ENCODE peak calls at places on chromosomes 7 and 10, in ten cellular contexts. One of them, this sample, is unnamed.
A peak's percentile ranks its signal among the peaks of the same experiment; 100 is the strongest.

GRCh38 chr7:51645707-51646298 is 329.2 kb upstream of the COBL start:
- DNase-seq in H1: no peak
- DNase-seq in spleen: no peak
- DNase-seq in tibial nerve: no peak
- DNase-seq in adrenal gland: no peak
- DNase-seq in NB4: no peak
- DNase-seq in A549: no peak
- DNase-seq in uterus: no peak
- DNase-seq in H54: no peak
- DNase-seq in IMR-90: no peak
- DNase-seq in this sample: no peak

GRCh38 chr7:35985126-35985754 is 167.8 kb upstream of the EEPD1 start:
- DNase-seq in H1: peak; percentile 80
- DNase-seq in spleen: peak; percentile 93
- DNase-seq in tibial nerve: peak; percentile 75
- DNase-seq in adrenal gland: peak; percentile 81
- DNase-seq in NB4: peak; percentile 88
- DNase-seq in A549: peak; percentile 77
- DNase-seq in uterus: peak; percentile 76
- DNase-seq in H54: peak; percentile 93
- DNase-seq in IMR-90: peak; percentile 70
- DNase-seq in this sample: peak; percentile 69

GRCh38 chr7:24469118-24469517 is 104.1 kb upstream of the PALS2 start:
- DNase-seq in H1: no peak
- DNase-seq in spleen: no peak
- DNase-seq in tibial nerve: no peak
- DNase-seq in adrenal gland: no peak
- DNase-seq in NB4: no peak
- DNase-seq in A549: no peak
- DNase-seq in uterus: no peak
- DNase-seq in H54: no peak
- DNase-seq in IMR-90: no peak
- DNase-seq in this sample: no peak

GRCh38 chr10:110789604-110790428 is 81.9 kb upstream of the PDCD4 start:
- DNase-seq in H1: no peak
- DNase-seq in spleen: no peak
- DNase-seq in tibial nerve: no peak
- DNase-seq in adrenal gland: no peak
- DNase-seq in NB4: no peak
- DNase-seq in A549: no peak
- DNase-seq in uterus: no peak
- DNase-seq in H54: no peak
- DNase-seq in IMR-90: no peak
- DNase-seq in this sample: no peak

GRCh38 chr10:44339218-44339617 is 45.7 kb downstream of the CXCL12 start:
- DNase-seq in H1: no peak
- DNase-seq in spleen: no peak
- DNase-seq in tibial nerve: no peak
- DNase-seq in adrenal gland: no peak
- DNase-seq in NB4: peak; percentile 14
- DNase-seq in A549: no peak
- DNase-seq in uterus: no peak
- DNase-seq in H54: no peak
- DNase-seq in IMR-90: peak; percentile 23
- DNase-seq in this sample: no peak

GRCh38 chr7:55420535-55420934 is 55.4 kb downstream of the LANCL2 start:
- DNase-seq in H1: no peak
- DNase-seq in spleen: no peak
- DNase-seq in tibial nerve: no peak
- DNase-seq in adrenal gland: no peak
- DNase-seq in NB4: no peak
- DNase-seq in A549: no peak
- DNase-seq in uterus: no peak
- DNase-seq in H54: no peak
- DNase-seq in IMR-90: peak; percentile 65
- DNase-seq in this sample: no peak

GRCh38 chr7:129762387-129762969 is 151.0 kb downstream of the NRF1 start:
- DNase-seq in H1: no peak
- DNase-seq in spleen: no peak
- DNase-seq in tibial nerve: no peak
- DNase-seq in adrenal gland: no peak
- DNase-seq in NB4: no peak
- DNase-seq in A549: no peak
- DNase-seq in uterus: no peak
- DNase-seq in H54: no peak
- DNase-seq in IMR-90: no peak
- DNase-seq in this sample: no peak

GRCh38 chr7:47153076-47153475 is 428.8 kb downstream of the TNS3 start:
- DNase-seq in H1: no peak
- DNase-seq in spleen: no peak
- DNase-seq in tibial nerve: peak; percentile 79
- DNase-seq in adrenal gland: peak; percentile 27
- DNase-seq in NB4: peak; percentile 45
- DNase-seq in A549: peak; percentile 49
- DNase-seq in uterus: peak; percentile 72
- DNase-seq in H54: no peak
- DNase-seq in IMR-90: peak; percentile 96
- DNase-seq in this sample: peak; percentile 20

GRCh38 chr7:2157473-2158279 is 75.1 kb downstream of the MAD1L1 start:
- DNase-seq in H1: no peak
- DNase-seq in spleen: no peak
- DNase-seq in tibial nerve: peak; percentile 82
- DNase-seq in adrenal gland: no peak
- DNase-seq in NB4: no peak
- DNase-seq in A549: peak; percentile 62
- DNase-seq in uterus: peak; percentile 75
- DNase-seq in H54: no peak
- DNase-seq in IMR-90: peak; percentile 96
- DNase-seq in this sample: no peak

GRCh38 chr10:44382131-44382858 is 2.6 kb downstream of the CXCL12 start:
- DNase-seq in H1: no peak
- DNase-seq in spleen: peak; percentile 70
- DNase-seq in tibial nerve: no peak
- DNase-seq in adrenal gland: no peak
- DNase-seq in NB4: no peak
- DNase-seq in A549: no peak
- DNase-seq in uterus: no peak
- DNase-seq in H54: no peak
- DNase-seq in IMR-90: no peak
- DNase-seq in this sample: no peak

GRCh38 chr7:43110790-43111362 is 1.6 kb upstream of the HECW1 start:
- DNase-seq in H1: no peak
- DNase-seq in spleen: no peak
- DNase-seq in tibial nerve: no peak
- DNase-seq in adrenal gland: no peak
- DNase-seq in NB4: peak; percentile 12
- DNase-seq in A549: no peak
- DNase-seq in uterus: no peak
- DNase-seq in H54: no peak
- DNase-seq in IMR-90: no peak
- DNase-seq in this sample: no peak

GRCh38 chr10:130358981-130359650 is 222.9 kb downstream of the GLRX3 start:
- DNase-seq in H1: no peak
- DNase-seq in spleen: no peak
- DNase-seq in tibial nerve: no peak
- DNase-seq in adrenal gland: no peak
- DNase-seq in NB4: no peak
- DNase-seq in A549: no peak
- DNase-seq in uterus: no peak
- DNase-seq in H54: no peak
- DNase-seq in IMR-90: no peak
- DNase-seq in this sample: no peak

GRCh38 chr10:68721673-68721963 is 579 bp downstream of the CCAR1 start:
- DNase-seq in H1: no peak
- DNase-seq in spleen: no peak
- DNase-seq in tibial nerve: no peak
- DNase-seq in adrenal gland: no peak
- DNase-seq in NB4: no peak
- DNase-seq in A549: no peak
- DNase-seq in uterus: no peak
- DNase-seq in H54: no peak
- DNase-seq in IMR-90: no peak
- DNase-seq in this sample: no peak

GRCh38 chr7:127983804-127984332 is 47.4 kb downstream of the LRRC4 start:
- DNase-seq in H1: no peak
- DNase-seq in spleen: no peak
- DNase-seq in tibial nerve: no peak
- DNase-seq in adrenal gland: no peak
- DNase-seq in NB4: no peak
- DNase-seq in A549: no peak
- DNase-seq in uterus: no peak
- DNase-seq in H54: no peak
- DNase-seq in IMR-90: peak; percentile 24
- DNase-seq in this sample: peak; percentile 36

GRCh38 chr7:83162402-83163256 is at the start of gene PCLO:
- DNase-seq in H1: peak; percentile 93
- DNase-seq in spleen: peak; percentile 87
- DNase-seq in tibial nerve: no peak
- DNase-seq in adrenal gland: peak; percentile 88
- DNase-seq in NB4: no peak
- DNase-seq in A549: peak; percentile 92
- DNase-seq in uterus: peak; percentile 31
- DNase-seq in H54: peak; percentile 57
- DNase-seq in IMR-90: peak; percentile 3
- DNase-seq in this sample: no peak
- TF ChIP-seq POLR2A in H1: peak; percentile 90
- TF ChIP-seq POLR2A in spleen: peak; percentile 15
- TF ChIP-seq POLR2A in tibial nerve: no peak
- TF ChIP-seq POLR2A in adrenal gland: peak; percentile 60
- TF ChIP-seq POLR2A in NB4: no peak
- TF ChIP-seq POLR2A in A549: peak; percentile 79
- TF ChIP-seq POLR2A in uterus: peak; percentile 40
- TF ChIP-seq POLR2A in H54: peak; percentile 86
- TF ChIP-seq POLR2A in IMR-90: no peak
- TF ChIP-seq POLR2A in this sample: no peak

DNA sequence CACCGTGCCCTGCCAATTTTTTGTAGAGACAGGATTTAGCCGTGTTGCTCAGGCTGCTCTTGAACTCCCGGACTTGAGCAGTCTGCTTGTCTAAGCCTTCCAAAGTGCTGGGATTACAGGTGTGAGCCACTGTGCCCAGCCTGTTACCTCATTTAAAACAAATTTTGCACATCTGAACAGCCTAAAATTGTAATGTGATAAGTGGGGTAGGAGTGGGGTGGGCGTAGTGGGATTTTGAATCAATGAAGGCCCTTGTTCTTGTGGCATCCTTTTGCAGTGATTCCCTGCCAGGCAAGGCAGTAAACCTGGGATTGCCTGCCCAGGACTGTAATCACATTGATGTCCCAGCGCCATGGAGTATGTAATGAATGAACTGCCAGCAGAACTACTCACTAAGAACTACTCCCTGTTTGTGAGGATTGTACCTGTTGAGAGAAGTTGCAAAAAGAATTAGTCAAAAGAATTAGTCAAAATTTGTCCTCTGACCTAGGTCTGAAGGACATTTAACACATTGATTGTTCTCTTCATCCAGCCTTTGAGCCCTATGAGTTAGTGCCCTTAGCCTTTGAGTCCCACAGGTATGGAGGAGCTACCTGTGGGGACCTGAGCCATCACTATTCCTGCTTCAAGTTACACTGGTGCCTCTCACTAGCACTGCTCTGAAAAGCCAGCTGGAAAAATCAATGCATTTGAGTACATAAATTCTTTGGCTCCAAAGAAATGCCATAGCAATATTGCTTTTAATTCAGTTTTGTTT is 5.3 kb downstream of the RPS24 start:
- DNase-seq in H1: no peak
- DNase-seq in spleen: no peak
- DNase-seq in tibial nerve: no peak
- DNase-seq in adrenal gland: no peak
- DNase-seq in NB4: no peak
- DNase-seq in A549: no peak
- DNase-seq in uterus: no peak
- DNase-seq in H54: no peak
- DNase-seq in IMR-90: no peak
- DNase-seq in this sample: no peak
- TF ChIP-seq POLR2A in H1: peak; percentile 11
- TF ChIP-seq POLR2A in spleen: no peak
- TF ChIP-seq POLR2A in tibial nerve: no peak
- TF ChIP-seq POLR2A in adrenal gland: no peak
- TF ChIP-seq POLR2A in NB4: no peak
- TF ChIP-seq POLR2A in A549: no peak
- TF ChIP-seq POLR2A in uterus: no peak
- TF ChIP-seq POLR2A in H54: no peak
- TF ChIP-seq POLR2A in IMR-90: no peak
- TF ChIP-seq POLR2A in this sample: no peak

GRCh38 chr10:95071107-95071660 is 1.9 kb upstream of the CYP2C8 start:
- DNase-seq in H1: no peak
- DNase-seq in spleen: no peak
- DNase-seq in tibial nerve: no peak
- DNase-seq in adrenal gland: no peak
- DNase-seq in NB4: no peak
- DNase-seq in A549: no peak
- DNase-seq in uterus: no peak
- DNase-seq in H54: no peak
- DNase-seq in IMR-90: no peak
- DNase-seq in this sample: no peak

GRCh38 chr10:95069286-95069685 is at the start of gene CYP2C8:
- DNase-seq in H1: no peak
- DNase-seq in spleen: no peak
- DNase-seq in tibial nerve: no peak
- DNase-seq in adrenal gland: no peak
- DNase-seq in NB4: no peak
- DNase-seq in A549: no peak
- DNase-seq in uterus: no peak
- DNase-seq in H54: no peak
- DNase-seq in IMR-90: no peak
- DNase-seq in this sample: no peak
- TF ChIP-seq POLR2A in H1: no peak
- TF ChIP-seq POLR2A in spleen: no peak
- TF ChIP-seq POLR2A in tibial nerve: no peak
- TF ChIP-seq POLR2A in adrenal gland: no peak
- TF ChIP-seq POLR2A in NB4: no peak
- TF ChIP-seq POLR2A in A549: no peak
- TF ChIP-seq POLR2A in uterus: no peak
- TF ChIP-seq POLR2A in H54: no peak
- TF ChIP-seq POLR2A in IMR-90: no peak
- TF ChIP-seq POLR2A in this sample: no peak

DNA sequence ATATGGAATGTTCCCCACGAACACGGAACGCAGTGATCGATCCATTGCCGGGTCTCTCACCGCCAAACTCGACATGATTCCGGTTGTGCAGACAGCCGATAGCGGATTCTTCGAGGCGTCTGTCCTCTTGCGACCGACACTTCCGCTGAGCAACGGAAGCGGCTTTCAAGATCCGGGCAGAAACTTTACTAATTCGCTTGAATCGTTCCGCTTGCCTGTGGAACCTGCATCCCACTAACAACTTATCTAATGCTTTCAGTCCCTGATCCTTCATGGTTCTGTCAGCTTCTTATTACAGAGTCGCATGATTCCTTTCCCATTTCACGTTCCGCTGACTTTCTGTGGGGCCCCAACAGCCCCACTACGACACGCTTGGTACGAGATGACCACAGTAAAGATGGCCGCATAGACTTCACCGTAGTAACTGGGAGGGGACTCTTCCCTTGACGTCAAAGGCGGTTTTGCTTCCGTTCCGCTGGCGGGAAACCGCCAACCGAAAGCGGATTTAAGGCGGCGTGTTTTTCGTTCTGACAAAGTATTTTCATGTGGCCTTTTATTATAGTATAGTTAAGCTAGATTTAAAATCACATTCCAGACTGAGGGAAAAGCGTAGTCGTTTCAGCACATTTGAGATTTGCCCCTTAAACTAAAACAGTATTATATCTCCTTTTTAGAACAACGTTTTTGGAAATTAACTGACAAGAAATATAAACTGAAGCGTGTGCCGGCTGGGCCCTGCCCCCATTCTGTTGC is at the start of gene CSTF2T:
- DNase-seq in H1: peak; percentile 87
- DNase-seq in spleen: peak; percentile 94
- DNase-seq in tibial nerve: peak; percentile 90
- DNase-seq in adrenal gland: peak; percentile 94
- DNase-seq in NB4: peak; percentile 93
- DNase-seq in A549: peak; percentile 97
- DNase-seq in uterus: peak; percentile 91
- DNase-seq in H54: peak; percentile 29
- DNase-seq in IMR-90: peak; percentile 96
- DNase-seq in this sample: peak; percentile 96
- TF ChIP-seq POLR2A in H1: peak; percentile 35
- TF ChIP-seq POLR2A in spleen: peak; percentile 43
- TF ChIP-seq POLR2A in tibial nerve: peak; percentile 48
- TF ChIP-seq POLR2A in adrenal gland: peak; percentile 47
- TF ChIP-seq POLR2A in NB4: peak; percentile 27
- TF ChIP-seq POLR2A in A549: peak; percentile 73
- TF ChIP-seq POLR2A in uterus: peak; percentile 35
- TF ChIP-seq POLR2A in H54: peak; percentile 76
- TF ChIP-seq POLR2A in IMR-90: peak; percentile 68
- TF ChIP-seq POLR2A in this sample: peak; percentile 89

This sample was measured in erythroblast.